ENCODE peak calls at places on chromosomes 13 and 19, in nine cellular contexts. One of them, this sample, is unnamed.

GRCh38 chr19:49716154-49716553 is 25.2 kb downstream of the CPT1C start:
- DNase-seq in stimulated activated CD4-positive, alpha-beta T cell treated with anti-CD3 and anti-CD28 coated beads, Interleukin-2, amount 100 ng/mL, for 48 hours: no peak
- DNase-seq in heart left ventricle: no peak
- DNase-seq in progenitor cell of endocrine pancreas: no peak
- DNase-seq in stimulated activated CD8-positive, alpha-beta memory T cell treated with anti-CD3 and anti-CD28 coated beads, Interleukin-7, amount 100 ng/mL, for 1 hour: no peak
- DNase-seq in HL-60: peak; percentile 13
- DNase-seq in A549: no peak
- DNase-seq in left ventricle myocardium inferior: no peak
- DNase-seq in ELR: no peak
- DNase-seq in this sample: no peak

GRCh38 chr19:39518458-39518857 is 3.5 kb downstream of the SELENOV start:
- DNase-seq in stimulated activated CD4-positive, alpha-beta T cell treated with anti-CD3 and anti-CD28 coated beads, Interleukin-2, amount 100 ng/mL, for 48 hours: no peak
- DNase-seq in heart left ventricle: no peak
- DNase-seq in progenitor cell of endocrine pancreas: no peak
- DNase-seq in stimulated activated CD8-positive, alpha-beta memory T cell treated with anti-CD3 and anti-CD28 coated beads, Interleukin-7, amount 100 ng/mL, for 1 hour: no peak
- DNase-seq in HL-60: no peak
- DNase-seq in A549: no peak
- DNase-seq in left ventricle myocardium inferior: no peak
- DNase-seq in ELR: no peak
- DNase-seq in this sample: no peak

GRCh38 chr13:40172149-40172591 is 494.3 kb downstream of the FOXO1 start:
- DNase-seq in stimulated activated CD4-positive, alpha-beta T cell treated with anti-CD3 and anti-CD28 coated beads, Interleukin-2, amount 100 ng/mL, for 48 hours: no peak
- DNase-seq in heart left ventricle: no peak
- DNase-seq in progenitor cell of endocrine pancreas: no peak
- DNase-seq in stimulated activated CD8-positive, alpha-beta memory T cell treated with anti-CD3 and anti-CD28 coated beads, Interleukin-7, amount 100 ng/mL, for 1 hour: no peak
- DNase-seq in HL-60: no peak
- DNase-seq in A549: no peak
- DNase-seq in left ventricle myocardium inferior: no peak
- DNase-seq in ELR: no peak
- DNase-seq in this sample: no peak

GRCh38 chr13:66506031-66506777 is 723.9 kb downstream of the PCDH9 start:
- DNase-seq in stimulated activated CD4-positive, alpha-beta T cell treated with anti-CD3 and anti-CD28 coated beads, Interleukin-2, amount 100 ng/mL, for 48 hours: no peak
- DNase-seq in heart left ventricle: no peak
- DNase-seq in progenitor cell of endocrine pancreas: no peak
- DNase-seq in stimulated activated CD8-positive, alpha-beta memory T cell treated with anti-CD3 and anti-CD28 coated beads, Interleukin-7, amount 100 ng/mL, for 1 hour: no peak
- DNase-seq in HL-60: no peak
- DNase-seq in A549: no peak
- DNase-seq in left ventricle myocardium inferior: no peak
- DNase-seq in ELR: no peak
- DNase-seq in this sample: no peak

GRCh38 chr13:33868343-33868994 is 50.5 kb downstream of the RFC3 start:
- DNase-seq in stimulated activated CD4-positive, alpha-beta T cell treated with anti-CD3 and anti-CD28 coated beads, Interleukin-2, amount 100 ng/mL, for 48 hours: no peak
- DNase-seq in heart left ventricle: no peak
- DNase-seq in progenitor cell of endocrine pancreas: no peak
- DNase-seq in stimulated activated CD8-positive, alpha-beta memory T cell treated with anti-CD3 and anti-CD28 coated beads, Interleukin-7, amount 100 ng/mL, for 1 hour: no peak
- DNase-seq in HL-60: no peak
- DNase-seq in A549: no peak
- DNase-seq in left ventricle myocardium inferior: no peak
- DNase-seq in ELR: no peak
- DNase-seq in this sample: no peak

GRCh38 chr19:5698635-5699422 is 8.7 kb downstream of the RPL36 start:
- DNase-seq in stimulated activated CD4-positive, alpha-beta T cell treated with anti-CD3 and anti-CD28 coated beads, Interleukin-2, amount 100 ng/mL, for 48 hours: no peak
- DNase-seq in heart left ventricle: no peak
- DNase-seq in progenitor cell of endocrine pancreas: no peak
- DNase-seq in stimulated activated CD8-positive, alpha-beta memory T cell treated with anti-CD3 and anti-CD28 coated beads, Interleukin-7, amount 100 ng/mL, for 1 hour: no peak
- DNase-seq in HL-60: no peak
- DNase-seq in A549: no peak
- DNase-seq in left ventricle myocardium inferior: no peak
- DNase-seq in ELR: no peak
- DNase-seq in this sample: no peak

GRCh38 chr19:48873476-48874308 is 1.5 kb downstream of the PPP1R15A start:
- DNase-seq in stimulated activated CD4-positive, alpha-beta T cell treated with anti-CD3 and anti-CD28 coated beads, Interleukin-2, amount 100 ng/mL, for 48 hours: no peak
- DNase-seq in heart left ventricle: no peak
- DNase-seq in progenitor cell of endocrine pancreas: no peak
- DNase-seq in stimulated activated CD8-positive, alpha-beta memory T cell treated with anti-CD3 and anti-CD28 coated beads, Interleukin-7, amount 100 ng/mL, for 1 hour: no peak
- DNase-seq in HL-60: no peak
- DNase-seq in A549: no peak
- DNase-seq in left ventricle myocardium inferior: no peak
- DNase-seq in ELR: no peak
- DNase-seq in this sample: no peak

GRCh38 chr19:39516270-39516669 is 1.3 kb downstream of the SELENOV start:
- DNase-seq in stimulated activated CD4-positive, alpha-beta T cell treated with anti-CD3 and anti-CD28 coated beads, Interleukin-2, amount 100 ng/mL, for 48 hours: no peak
- DNase-seq in heart left ventricle: no peak
- DNase-seq in progenitor cell of endocrine pancreas: no peak
- DNase-seq in stimulated activated CD8-positive, alpha-beta memory T cell treated with anti-CD3 and anti-CD28 coated beads, Interleukin-7, amount 100 ng/mL, for 1 hour: no peak
- DNase-seq in HL-60: no peak
- DNase-seq in A549: no peak
- DNase-seq in left ventricle myocardium inferior: no peak
- DNase-seq in ELR: no peak
- DNase-seq in this sample: no peak

GRCh38 chr19:33406521-33407139 is 33.1 kb downstream of the CEBPG start:
- DNase-seq in stimulated activated CD4-positive, alpha-beta T cell treated with anti-CD3 and anti-CD28 coated beads, Interleukin-2, amount 100 ng/mL, for 48 hours: peak; percentile 86
- DNase-seq in heart left ventricle: peak; percentile 83
- DNase-seq in progenitor cell of endocrine pancreas: peak; percentile 79
- DNase-seq in stimulated activated CD8-positive, alpha-beta memory T cell treated with anti-CD3 and anti-CD28 coated beads, Interleukin-7, amount 100 ng/mL, for 1 hour: peak; percentile 68
- DNase-seq in HL-60: peak; percentile 53
- DNase-seq in A549: peak; percentile 95
- DNase-seq in left ventricle myocardium inferior: peak; percentile 69
- DNase-seq in ELR: peak; percentile 54
- DNase-seq in this sample: peak; percentile 78

GRCh38 chr19:1992759-1993260 is 22.7 kb downstream of the BTBD2 start:
- DNase-seq in stimulated activated CD4-positive, alpha-beta T cell treated with anti-CD3 and anti-CD28 coated beads, Interleukin-2, amount 100 ng/mL, for 48 hours: peak; percentile 23
- DNase-seq in heart left ventricle: no peak
- DNase-seq in progenitor cell of endocrine pancreas: no peak
- DNase-seq in stimulated activated CD8-positive, alpha-beta memory T cell treated with anti-CD3 and anti-CD28 coated beads, Interleukin-7, amount 100 ng/mL, for 1 hour: no peak
- DNase-seq in HL-60: no peak
- DNase-seq in A549: no peak
- DNase-seq in left ventricle myocardium inferior: no peak
- DNase-seq in ELR: peak; percentile 40
- DNase-seq in this sample: no peak